ENCODE peak calls at places on chromosomes 16 and 17, in six cellular contexts. Y, O, Q, T, N and W are unnamed samples.

GRCh38 chr17:50661795-50662391 is 27.2 kb downstream of the ABCC3 start:
- DNase-seq in Y (peak), O (peak), Q (no peak), T (peak), N (peak), W (peak)

GRCh38 chr17:17526369-17526768 is 30.2 kb upstream of the RASD1 start:
- DNase-seq in Y (no peak), O (no peak), Q (no peak), T (peak), N (no peak), W (no peak)

GRCh38 chr17:57284583-57284982 is 28.3 kb downstream of the MSI2 start:
- DNase-seq in Y (no peak), O (no peak), Q (no peak), T (no peak), N (no peak), W (no peak)

GRCh38 chr17:80501739-80502577 is 25.6 kb upstream of the NPTX1 start:
- DNase-seq in Y (peak), O (no peak), Q (no peak), T (no peak), N (no peak), W (no peak)

GRCh38 chr16:22260490-22260889 is 36.7 kb upstream of the POLR3E start:
- DNase-seq in Y (no peak), O (no peak), Q (no peak), T (no peak), N (no peak), W (no peak)

GRCh38 chr17:59829217-59830006 is 63.3 kb downstream of the TUBD1 start:
- DNase-seq in Y (peak), O (no peak), Q (peak), T (no peak), N (no peak), W (peak)

GRCh38 chr16:51565149-51565548 is 414.1 kb upstream of the SALL1 start:
- DNase-seq in Y (no peak), O (no peak), Q (no peak), T (no peak), N (no peak), W (no peak)

GRCh38 chr16:4032768-4033167 is 83.5 kb downstream of the ADCY9 start:
- DNase-seq in Y (no peak), O (no peak), Q (no peak), T (peak), N (peak), W (peak)

GRCh38 chr17:17387461-17388362 is 84.5 kb downstream of the NT5M start:
- DNase-seq in Y (no peak), O (no peak), Q (no peak), T (peak), N (no peak), W (peak)

GRCh38 chr17:82051776-82052637 is at the start of the genes GPS1 and RFNG:
- DNase-seq in Y (peak), O (peak), Q (no peak), T (peak), N (no peak), W (peak)

GRCh38 chr17:35807371-35808144 is 1.7 kb upstream of the TAF15 start:
- DNase-seq in Y (peak), O (no peak), Q (no peak), T (no peak), N (no peak), W (no peak)

GRCh38 chr17:32936894-32937500 is 9.0 kb downstream of the TMEM98 start:
- DNase-seq in Y (peak), O (peak), Q (no peak), T (peak), N (peak), W (peak)

GRCh38 chr16:69123894-69124293 is 8.5 kb downstream of the CHTF8 start:
- DNase-seq in Y (peak), O (peak), Q (peak), T (peak), N (no peak), W (peak)

GRCh38 chr17:38604479-38605229 is 1.1 kb downstream of the SRCIN1 start:
- DNase-seq in Y (no peak), O (no peak), Q (no peak), T (peak), N (no peak), W (no peak)

GRCh38 chr16:678858-679807 is 1.1 kb upstream of the STUB1 start:
- DNase-seq in Y (no peak), O (no peak), Q (peak), T (peak), N (no peak), W (peak)

GRCh38 chr16:81585785-81586184 is 141.2 kb downstream of the CMIP start:
- DNase-seq in Y (no peak), O (no peak), Q (no peak), T (no peak), N (no peak), W (no peak)

GRCh38 chr16:75319513-75320401 is 68.3 kb upstream of the BCAR1 start:
- DNase-seq in Y (peak), O (no peak), Q (no peak), T (no peak), N (no peak), W (no peak)

GRCh38 chr16:65667013-65667578 is 545.2 kb upstream of the CDH11 start:
- DNase-seq in Y (no peak), O (no peak), Q (no peak), T (no peak), N (no peak), W (no peak)

GRCh38 chr16:58198022-58198683 is at the start of gene CSNK2A2:
- DNase-seq in Y (peak), O (peak), Q (peak), T (peak), N (no peak), W (peak)

GRCh38 chr17:83196088-83196765 is 116.8 kb downstream of the METRNL start:
- DNase-seq in Y (peak), O (no peak), Q (no peak), T (peak), N (no peak), W (no peak)

GRCh38 chr16:82585675-82586074 is 41.1 kb upstream of the CDH13 start:
- DNase-seq in Y (no peak), O (no peak), Q (no peak), T (no peak), N (no peak), W (no peak)

GRCh38 chr17:47895254-47895855 is 681 bp upstream of the SP2 start:
- DNase-seq in Y (peak), O (no peak), Q (no peak), T (peak), N (no peak), W (peak)